ENCODE peak calls at places on chromosome 1, in five cellular contexts. A, T, Y, E and X are unnamed samples.

GRCh38 chr1:84853743-84854721 is 39.0 kb downstream of the LPAR3 start:
- DNase-seq in A (no peak), T (peak), Y (no peak), E (no peak), X (peak)

GRCh38 chr1:215631040-215631439 is 63.9 kb downstream of the KCTD3 start:
- DNase-seq in A (no peak), T (no peak), Y (no peak), E (no peak), X (no peak)

GRCh38 chr1:2137257-2138121 is 57.1 kb downstream of the FAAP20 start:
- DNase-seq in A (no peak), T (no peak), Y (no peak), E (no peak), X (peak)

GRCh38 chr1:53616927-53617326 is 122.0 kb downstream of the GLIS1 start:
- DNase-seq in A (no peak), T (no peak), Y (no peak), E (no peak), X (no peak)

GRCh38 chr1:53294557-53294956 is 33.3 kb downstream of the LRP8 start:
- DNase-seq in A (no peak), T (peak), Y (no peak), E (peak), X (no peak)

GRCh38 chr1:97893844-97894243 is 27.0 kb downstream of the DPYD start:
- DNase-seq in A (no peak), T (no peak), Y (no peak), E (no peak), X (no peak)

GRCh38 chr1:228286505-228287417 is 78.9 kb downstream of the OBSCN start:
- DNase-seq in A (no peak), T (no peak), Y (no peak), E (no peak), X (no peak)

GRCh38 chr1:114034561-114035303 is 55.5 kb downstream of the OLFML3 start:
- DNase-seq in A (no peak), T (no peak), Y (no peak), E (no peak), X (no peak)

GRCh38 chr1:210252621-210253041 is 20.0 kb downstream of the SERTAD4 start:
- DNase-seq in A (peak), T (no peak), Y (no peak), E (no peak), X (peak)

GRCh38 chr1:37660646-37661045 is 26.0 kb upstream of the RSPO1 start:
- DNase-seq in A (peak), T (no peak), Y (no peak), E (no peak), X (no peak)

GRCh38 chr1:157369808-157370521 is 182.3 kb downstream of the FCRL5 start:
- DNase-seq in A (peak), T (peak), Y (peak), E (no peak), X (peak)

GRCh38 chr1:15100369-15101111 is 53.0 kb upstream of the TMEM51 start:
- DNase-seq in A (peak), T (peak), Y (peak), E (peak), X (peak)

GRCh38 chr1:11320153-11320936 is 47.3 kb downstream of the UBIAD1 start:
- DNase-seq in A (peak), T (no peak), Y (peak), E (peak), X (no peak)

GRCh38 chr1:92990828-92991227 is 29.6 kb upstream of the DIPK1A start:
- DNase-seq in A (no peak), T (no peak), Y (no peak), E (no peak), X (no peak)

GRCh38 chr1:228344631-228345072 is 62.0 kb downstream of the TRIM11 start:
- DNase-seq in A (peak), T (no peak), Y (no peak), E (no peak), X (peak)

GRCh38 chr1:44151808-44152207 is 10.4 kb upstream of the KLF18 start:
- DNase-seq in A (no peak), T (no peak), Y (no peak), E (no peak), X (no peak)

GRCh38 chr1:83854456-83854855 is 144.5 kb downstream of the TTLL7 start:
- DNase-seq in A (no peak), T (no peak), Y (no peak), E (no peak), X (no peak)

GRCh38 chr1:51101976-51102375 is at the start of gene C1orf185:
- DNase-seq in A (peak), T (no peak), Y (no peak), E (no peak), X (no peak)